ENCODE peak calls at places on chromosomes 13 and 19, in ten cellular contexts. T, P, Z, K, V, F, B, O, N and D are unnamed samples.

GRCh38 chr13:50678464-50679162 is 164.9 kb downstream of the DLEU7 start:
- DNase-seq in T (no peak), P (no peak), Z (peak; percentile 9), K (no peak), V (no peak), F (no peak), B (peak; percentile 76), O (peak; percentile 39), N (no peak), D (no peak)

GRCh38 chr13:39451301-39451700 is 151.7 kb downstream of the LHFPL6 start:
- DNase-seq in T (no peak), P (no peak), Z (no peak), K (no peak), V (no peak), F (no peak), B (no peak), O (no peak), N (no peak), D (no peak)

GRCh38 chr13:30141773-30142501 is 165.4 kb downstream of the KATNAL1 start:
- DNase-seq in T (no peak), P (no peak), Z (no peak), K (no peak), V (no peak), F (no peak), B (no peak), O (no peak), N (no peak), D (no peak)

GRCh38 chr19:38918526-38918925 is 6.5 kb upstream of the CCER2 start:
- DNase-seq in T (no peak), P (no peak), Z (no peak), K (no peak), V (no peak), F (no peak), B (no peak), O (no peak), N (no peak), D (no peak)

GRCh38 chr19:55640043-55640576 is 692 bp upstream of the ZNF580 start:
- DNase-seq in T (no peak), P (peak; percentile 24), Z (no peak), K (peak; percentile 65), V (no peak), F (peak; percentile 89), B (peak; percentile 81), O (peak; percentile 78), N (no peak), D (peak; percentile 66)

GRCh38 chr19:30887042-30887441 is 462.2 kb downstream of the TSHZ3 start:
- DNase-seq in T (no peak), P (no peak), Z (no peak), K (no peak), V (no peak), F (no peak), B (no peak), O (no peak), N (no peak), D (no peak)

GRCh38 chr13:59531571-59532091 is 632.1 kb downstream of the DIAPH3 start:
- DNase-seq in T (no peak), P (peak; percentile 15), Z (no peak), K (peak; percentile 85), V (no peak), F (peak; percentile 73), B (peak; percentile 38), O (peak; percentile 26), N (no peak), D (no peak)

GRCh38 chr19:56491399-56491798 is 14.3 kb upstream of the ZNF667 start:
- DNase-seq in T (no peak), P (no peak), Z (no peak), K (no peak), V (no peak), F (no peak), B (no peak), O (no peak), N (no peak), D (no peak)

GRCh38 chr19:280541-281007 is 10.6 kb downstream of the PLPP2 start:
- DNase-seq in T (no peak), P (no peak), Z (no peak), K (no peak), V (no peak), F (no peak), B (no peak), O (no peak), N (no peak), D (no peak)

GRCh38 chr13:57633950-57634828 is 2.6 kb downstream of the PCDH17 start:
- DNase-seq in T (peak; percentile 74), P (peak; percentile 22), Z (no peak), K (no peak), V (no peak), F (no peak), B (peak; percentile 5), O (no peak), N (no peak), D (no peak)

GRCh38 chr19:45682117-45682516 is 9.6 kb downstream of the SNRPD2 start:
- DNase-seq in T (no peak), P (no peak), Z (no peak), K (no peak), V (no peak), F (no peak), B (no peak), O (no peak), N (no peak), D (no peak)

GRCh38 chr13:51437550-51438127 is 15.2 kb downstream of the INTS6 start:
- DNase-seq in T (no peak), P (no peak), Z (no peak), K (no peak), V (no peak), F (no peak), B (no peak), O (no peak), N (no peak), D (no peak)

GRCh38 chr13:93758575-93758974 is 532.0 kb downstream of the GPC6 start:
- DNase-seq in T (no peak), P (no peak), Z (no peak), K (no peak), V (no peak), F (no peak), B (no peak), O (no peak), N (no peak), D (no peak)

GRCh38 chr19:4534836-4535658 is at the start of gene PLIN5:
- DNase-seq in T (peak; percentile 31), P (peak; percentile 67), Z (peak; percentile 74), K (peak; percentile 85), V (peak; percentile 96), F (peak; percentile 70), B (peak; percentile 78), O (peak; percentile 79), N (no peak), D (no peak)